ENCODE peak calls at places on chromosomes 11 and 22, in eight cellular contexts. One of them, this sample, is unnamed.

GRCh38 chr11:22677153-22677890 is 10.9 kb downstream of the GAS2 start:
- DNase-seq in type B pancreatic cell: no peak
- DNase-seq in A549: no peak
- DNase-seq in BJ: no peak
- DNase-seq in foreskin fibroblast: no peak
- DNase-seq in kidney epithelial cell: no peak
- DNase-seq in neural crest cell: no peak
- DNase-seq in esophagus squamous epithelium: no peak
- DNase-seq in this sample: no peak

GRCh38 chr22:33835196-33835788 is 85.0 kb downstream of the LARGE1 start:
- DNase-seq in BJ: no peak
- DNase-seq in kidney epithelial cell: no peak
- DNase-seq in neural crest cell: no peak
- DNase-seq in foreskin fibroblast: no peak
- DNase-seq in type B pancreatic cell: no peak
- DNase-seq in esophagus squamous epithelium: no peak
- DNase-seq in A549: no peak
- DNase-seq in this sample: no peak

GRCh38 chr22:32561163-32561562 is 86.6 kb downstream of the FBXO7 start:
- DNase-seq in BJ: no peak
- DNase-seq in kidney epithelial cell: no peak
- DNase-seq in esophagus squamous epithelium: no peak
- DNase-seq in A549: no peak
- DNase-seq in foreskin fibroblast: no peak
- DNase-seq in neural crest cell: no peak
- DNase-seq in type B pancreatic cell: no peak
- DNase-seq in this sample: no peak

GRCh38 chr11:76339217-76339616 is 41.7 kb downstream of the THAP12 start:
- DNase-seq in foreskin fibroblast: peak; percentile 18
- DNase-seq in neural crest cell: no peak
- DNase-seq in A549: no peak
- DNase-seq in BJ: no peak
- DNase-seq in esophagus squamous epithelium: no peak
- DNase-seq in type B pancreatic cell: no peak
- DNase-seq in kidney epithelial cell: no peak
- DNase-seq in this sample: no peak

GRCh38 chr11:125372911-125373310 is 123.2 kb downstream of the FEZ1 start:
- DNase-seq in A549: no peak
- DNase-seq in BJ: no peak
- DNase-seq in type B pancreatic cell: no peak
- DNase-seq in neural crest cell: no peak
- DNase-seq in kidney epithelial cell: no peak
- DNase-seq in foreskin fibroblast: no peak
- DNase-seq in esophagus squamous epithelium: no peak
- DNase-seq in this sample: no peak

GRCh38 chr22:38477515-38477914 is 9.6 kb downstream of the KDELR3 start:
- DNase-seq in A549: no peak
- DNase-seq in neural crest cell: no peak
- DNase-seq in type B pancreatic cell: no peak
- DNase-seq in foreskin fibroblast: no peak
- DNase-seq in esophagus squamous epithelium: no peak
- DNase-seq in BJ: no peak
- DNase-seq in kidney epithelial cell: no peak
- DNase-seq in this sample: no peak

GRCh38 chr11:19931768-19932369 is 219.2 kb downstream of the NAV2 start:
- DNase-seq in kidney epithelial cell: no peak
- DNase-seq in A549: no peak
- DNase-seq in BJ: no peak
- DNase-seq in foreskin fibroblast: no peak
- DNase-seq in type B pancreatic cell: no peak
- DNase-seq in esophagus squamous epithelium: no peak
- DNase-seq in neural crest cell: no peak
- DNase-seq in this sample: no peak

GRCh38 chr22:27558658-27559371 is 242.7 kb downstream of the MN1 start:
- DNase-seq in kidney epithelial cell: no peak
- DNase-seq in BJ: no peak
- DNase-seq in esophagus squamous epithelium: no peak
- DNase-seq in neural crest cell: no peak
- DNase-seq in A549: no peak
- DNase-seq in type B pancreatic cell: no peak
- DNase-seq in foreskin fibroblast: no peak
- DNase-seq in this sample: no peak

GRCh38 chr22:28333106-28333505 is 346.5 kb downstream of the TTC28 start:
- DNase-seq in type B pancreatic cell: no peak
- DNase-seq in kidney epithelial cell: no peak
- DNase-seq in BJ: no peak
- DNase-seq in esophagus squamous epithelium: no peak
- DNase-seq in foreskin fibroblast: no peak
- DNase-seq in A549: no peak
- DNase-seq in neural crest cell: no peak
- DNase-seq in this sample: no peak

GRCh38 chr11:22792497-22792896 is 37.1 kb downstream of the SVIP start:
- DNase-seq in foreskin fibroblast: peak; percentile 35
- DNase-seq in type B pancreatic cell: no peak
- DNase-seq in A549: no peak
- DNase-seq in BJ: no peak
- DNase-seq in kidney epithelial cell: peak; percentile 34
- DNase-seq in esophagus squamous epithelium: no peak
- DNase-seq in neural crest cell: no peak
- DNase-seq in this sample: no peak

GRCh38 chr22:19506212-19506611 is 18.0 kb downstream of the CLDN5 start:
- DNase-seq in esophagus squamous epithelium: no peak
- DNase-seq in BJ: no peak
- DNase-seq in foreskin fibroblast: no peak
- DNase-seq in kidney epithelial cell: no peak
- DNase-seq in type B pancreatic cell: no peak
- DNase-seq in A549: no peak
- DNase-seq in neural crest cell: no peak
- DNase-seq in this sample: no peak

GRCh38 chr22:43179911-43180195 is 7.1 kb downstream of the TTLL12 start:
- DNase-seq in kidney epithelial cell: no peak
- DNase-seq in foreskin fibroblast: no peak
- DNase-seq in neural crest cell: no peak
- DNase-seq in esophagus squamous epithelium: no peak
- DNase-seq in type B pancreatic cell: no peak
- DNase-seq in BJ: no peak
- DNase-seq in A549: no peak
- DNase-seq in this sample: no peak

GRCh38 chr11:118631510-118631909 is 24.1 kb downstream of the PHLDB1 start:
- DNase-seq in BJ: no peak
- DNase-seq in neural crest cell: no peak
- DNase-seq in A549: no peak
- DNase-seq in esophagus squamous epithelium: no peak
- DNase-seq in kidney epithelial cell: no peak
- DNase-seq in type B pancreatic cell: no peak
- DNase-seq in foreskin fibroblast: no peak
- DNase-seq in this sample: no peak

GRCh38 chr11:119307219-119307618 is 9.7 kb downstream of the MCAM start:
- DNase-seq in kidney epithelial cell: no peak
- DNase-seq in neural crest cell: no peak
- DNase-seq in esophagus squamous epithelium: no peak
- DNase-seq in A549: no peak
- DNase-seq in BJ: no peak
- DNase-seq in foreskin fibroblast: no peak
- DNase-seq in type B pancreatic cell: no peak
- DNase-seq in this sample: no peak

GRCh38 chr11:107688322-107688918 is 23.4 kb downstream of the SLN start:
- DNase-seq in neural crest cell: no peak
- DNase-seq in type B pancreatic cell: no peak
- DNase-seq in kidney epithelial cell: no peak
- DNase-seq in A549: no peak
- DNase-seq in BJ: no peak
- DNase-seq in esophagus squamous epithelium: no peak
- DNase-seq in foreskin fibroblast: no peak
- DNase-seq in this sample: no peak

GRCh38 chr11:107682182-107682971 is 29.5 kb downstream of the SLN start:
- DNase-seq in type B pancreatic cell: no peak
- DNase-seq in neural crest cell: no peak
- DNase-seq in kidney epithelial cell: no peak
- DNase-seq in A549: no peak
- DNase-seq in foreskin fibroblast: no peak
- DNase-seq in BJ: no peak
- DNase-seq in esophagus squamous epithelium: no peak
- DNase-seq in this sample: no peak

GRCh38 chr11:107683070-107683469 is 28.8 kb downstream of the SLN start:
- DNase-seq in foreskin fibroblast: no peak
- DNase-seq in kidney epithelial cell: no peak
- DNase-seq in neural crest cell: no peak
- DNase-seq in A549: no peak
- DNase-seq in esophagus squamous epithelium: no peak
- DNase-seq in BJ: no peak
- DNase-seq in type B pancreatic cell: no peak
- DNase-seq in this sample: no peak

GRCh38 chr11:107679255-107680024 is 32.4 kb downstream of the SLN start:
- DNase-seq in foreskin fibroblast: no peak
- DNase-seq in BJ: no peak
- DNase-seq in kidney epithelial cell: no peak
- DNase-seq in esophagus squamous epithelium: no peak
- DNase-seq in A549: no peak
- DNase-seq in type B pancreatic cell: no peak
- DNase-seq in neural crest cell: no peak
- DNase-seq in this sample: no peak

DNA sequence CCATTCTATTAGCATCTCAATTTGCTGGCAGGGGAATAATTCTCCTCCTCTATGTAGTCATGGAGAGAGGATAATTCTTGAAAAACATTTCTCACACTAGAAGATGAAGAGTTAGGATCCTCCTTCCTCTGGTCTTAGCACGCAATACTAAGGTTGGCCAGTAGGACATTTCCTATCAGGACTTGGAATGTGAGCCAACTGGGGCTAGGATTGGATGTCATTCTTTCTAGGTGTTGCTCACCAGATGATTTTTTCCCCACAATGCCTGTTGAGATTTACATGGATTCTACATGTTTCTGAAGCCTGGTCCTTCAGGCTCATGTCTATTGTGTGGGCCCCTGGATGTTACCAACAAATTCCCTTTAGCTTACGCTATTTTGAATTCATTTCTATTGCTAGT is 28.0 kb downstream of the SLN start:
- DNase-seq in kidney epithelial cell: no peak
- DNase-seq in neural crest cell: no peak
- DNase-seq in A549: peak; percentile 25
- DNase-seq in BJ: no peak
- DNase-seq in type B pancreatic cell: no peak
- DNase-seq in esophagus squamous epithelium: no peak
- DNase-seq in foreskin fibroblast: no peak
- DNase-seq in this sample: no peak
- TF ChIP-seq CTCF in kidney epithelial cell: peak; percentile 34
- TF ChIP-seq CTCF in neural crest cell: peak; percentile 59
- TF ChIP-seq CTCF in A549: no peak
- TF ChIP-seq CTCF in BJ: peak; percentile 40
- TF ChIP-seq CTCF in type B pancreatic cell: peak; percentile 69
- TF ChIP-seq CTCF in esophagus squamous epithelium: no peak
- TF ChIP-seq CTCF in foreskin fibroblast: peak; percentile 29
- TF ChIP-seq CTCF in this sample: peak; percentile 22

DNA sequence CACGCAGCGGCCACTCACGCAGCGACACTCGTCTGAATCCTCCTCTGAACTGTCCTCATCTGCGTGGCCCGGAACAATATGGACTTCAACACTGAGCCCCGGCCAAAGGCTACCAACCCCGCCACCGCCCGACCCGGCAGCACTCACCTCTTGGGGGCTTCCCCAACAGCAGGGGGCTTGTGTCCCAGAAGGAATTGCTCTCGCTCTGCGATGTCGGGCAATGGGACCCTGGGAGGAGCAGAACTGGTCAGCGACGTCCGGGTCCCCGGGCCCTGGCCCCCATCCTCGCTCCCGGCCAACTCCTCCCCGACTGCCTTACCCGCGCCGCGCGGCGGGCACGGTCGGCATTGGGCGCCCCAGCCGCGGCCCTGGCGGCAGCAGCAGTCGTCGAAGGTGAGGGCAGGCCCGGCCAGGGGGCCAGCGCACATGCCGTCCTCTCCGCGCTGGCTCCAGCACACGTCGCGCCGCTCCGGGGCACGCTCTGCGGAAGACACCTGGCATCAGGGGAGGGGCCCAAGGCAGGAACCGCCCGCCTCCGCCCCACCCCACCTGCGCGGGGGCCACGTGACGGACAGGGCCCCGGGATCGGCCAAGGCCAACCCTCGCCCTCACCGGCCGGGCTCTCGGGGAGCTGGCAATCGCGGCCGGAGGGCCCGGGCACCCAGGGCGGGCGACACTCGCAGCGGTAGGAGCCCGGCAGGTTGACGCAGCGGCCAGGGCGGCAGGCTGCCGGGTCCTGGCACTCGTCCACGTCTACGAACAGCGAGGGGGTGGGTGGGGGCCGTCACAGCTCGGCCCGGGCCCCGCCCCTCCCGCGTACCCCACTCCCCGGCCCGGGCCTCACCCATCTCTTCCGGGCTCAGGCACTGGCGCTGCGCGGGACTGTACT is 14.8 kb downstream of the SCYL1 start:
- DNase-seq in type B pancreatic cell: no peak
- DNase-seq in esophagus squamous epithelium: no peak
- DNase-seq in neural crest cell: peak; percentile 17
- DNase-seq in BJ: no peak
- DNase-seq in kidney epithelial cell: no peak
- DNase-seq in foreskin fibroblast: no peak
- DNase-seq in A549: no peak
- DNase-seq in this sample: no peak
- TF ChIP-seq CTCF in type B pancreatic cell: no peak
- TF ChIP-seq CTCF in esophagus squamous epithelium: no peak
- TF ChIP-seq CTCF in neural crest cell: no peak
- TF ChIP-seq CTCF in BJ: no peak
- TF ChIP-seq CTCF in kidney epithelial cell: no peak
- TF ChIP-seq CTCF in foreskin fibroblast: no peak
- TF ChIP-seq CTCF in A549: no peak
- TF ChIP-seq CTCF in this sample: no peak

GRCh38 chr11:123588863-123589262 is 65.6 kb downstream of the SCN3B start:
- DNase-seq in kidney epithelial cell: no peak
- DNase-seq in neural crest cell: no peak
- DNase-seq in esophagus squamous epithelium: no peak
- DNase-seq in foreskin fibroblast: no peak
- DNase-seq in type B pancreatic cell: no peak
- DNase-seq in BJ: no peak
- DNase-seq in A549: no peak
- DNase-seq in this sample: no peak
- TF ChIP-seq CTCF in kidney epithelial cell: no peak
- TF ChIP-seq CTCF in neural crest cell: no peak
- TF ChIP-seq CTCF in esophagus squamous epithelium: no peak
- TF ChIP-seq CTCF in foreskin fibroblast: no peak
- TF ChIP-seq CTCF in type B pancreatic cell: no peak
- TF ChIP-seq CTCF in BJ: no peak
- TF ChIP-seq CTCF in A549: no peak
- TF ChIP-seq CTCF in this sample: no peak

DNA sequence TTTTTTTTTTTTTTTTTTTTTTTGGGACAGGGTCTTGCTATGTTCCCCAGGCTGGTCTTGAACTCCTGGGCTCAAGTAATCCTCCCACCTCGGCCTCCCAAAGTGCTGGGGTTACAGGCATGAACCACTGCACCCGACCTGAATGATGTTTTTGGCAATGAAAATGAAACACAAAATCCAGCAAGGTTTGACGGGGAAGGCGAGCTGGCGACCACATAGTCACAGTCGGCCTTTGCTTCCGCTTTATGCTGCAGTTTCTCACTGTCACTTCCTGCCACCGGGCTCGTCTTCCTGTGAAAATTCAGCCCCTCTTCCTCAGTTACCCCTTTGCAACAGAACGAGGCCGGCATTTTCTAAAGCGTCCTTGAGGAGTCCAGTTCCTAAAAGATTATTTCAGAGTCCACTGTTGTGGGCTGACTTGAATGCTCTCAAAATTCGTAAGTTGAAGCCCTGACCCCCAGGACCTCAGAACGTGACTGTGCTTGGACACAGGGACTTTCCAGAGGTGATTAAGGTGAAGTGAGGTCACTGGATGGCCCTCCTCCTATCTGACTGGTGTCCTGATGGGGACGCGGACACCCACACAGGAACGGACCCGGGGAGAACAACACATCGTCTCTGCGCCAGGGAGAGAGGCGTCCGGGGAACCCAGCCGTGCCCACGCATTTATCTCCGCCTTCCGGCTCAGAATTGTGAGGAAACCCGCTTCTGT is 2.9 kb upstream of the BID start:
- DNase-seq in esophagus squamous epithelium: no peak
- DNase-seq in foreskin fibroblast: no peak
- DNase-seq in type B pancreatic cell: no peak
- DNase-seq in BJ: no peak
- DNase-seq in neural crest cell: no peak
- DNase-seq in kidney epithelial cell: no peak
- DNase-seq in A549: no peak
- DNase-seq in this sample: no peak
- TF ChIP-seq CTCF in esophagus squamous epithelium: no peak
- TF ChIP-seq CTCF in foreskin fibroblast: no peak
- TF ChIP-seq CTCF in type B pancreatic cell: no peak
- TF ChIP-seq CTCF in BJ: no peak
- TF ChIP-seq CTCF in neural crest cell: no peak
- TF ChIP-seq CTCF in kidney epithelial cell: no peak
- TF ChIP-seq CTCF in A549: no peak
- TF ChIP-seq CTCF in this sample: no peak

This sample was measured in AG09319.